ENCODE peak calls at places on chromosomes 6 and 20, in nine cellular contexts. J is dorsolateral prefrontal cortex, C is GM10248, H is left lung, O is OCI-LY7, S is kidney, G is AG09309, U is psoas muscle, Y is uterus. Z is an unnamed sample.

GRCh38 chr20:19958923-19959322 is 58.2 kb upstream of the NAA20 start:
- DNase-seq in J (no peak), C (no peak), H (no peak), O (no peak), S (no peak), G (no peak), U (no peak), Y (no peak), Z (no peak)

GRCh38 chr6:35073211-35073610 is 67.9 kb downstream of the TCP11 start:
- DNase-seq in J (no peak), C (no peak), H (no peak), O (no peak), S (peak; percentile 48), G (no peak), U (peak; percentile 2), Y (no peak), Z (no peak)

GRCh38 chr6:37482356-37483292 is 17.1 kb downstream of the CCDC167 start:
- DNase-seq in J (no peak), C (no peak), H (no peak), O (no peak), S (no peak), G (no peak), U (no peak), Y (no peak), Z (no peak)

GRCh38 chr6:129638055-129639019 is 71.6 kb downstream of the ARHGAP18 start:
- DNase-seq in J (no peak), C (no peak), H (no peak), O (no peak), S (no peak), G (no peak), U (no peak), Y (no peak), Z (peak; percentile 91)

GRCh38 chr6:43060755-43061633 is 1.6 kb downstream of the KLC4 start:
- DNase-seq in J (no peak), C (no peak), H (no peak), O (no peak), S (no peak), G (no peak), U (no peak), Y (no peak), Z (no peak)

GRCh38 chr6:92201618-92202017 is 1217.7 kb downstream of the EPHA7 start:
- DNase-seq in J (no peak), C (no peak), H (no peak), O (no peak), S (no peak), G (no peak), U (no peak), Y (no peak), Z (peak; percentile 9)

GRCh38 chr6:3280091-3280490 is 21.3 kb downstream of the PSMG4 start:
- DNase-seq in J (peak; percentile 32), C (no peak), H (no peak), O (no peak), S (no peak), G (no peak), U (no peak), Y (peak; percentile 31), Z (peak; percentile 22)

GRCh38 chr6:40788661-40789111 is 201.5 kb upstream of the LRFN2 start:
- DNase-seq in J (no peak), C (no peak), H (no peak), O (no peak), S (no peak), G (no peak), U (no peak), Y (no peak), Z (no peak)

GRCh38 chr20:25083773-25084615 is 2.1 kb upstream of the VSX1 start:
- DNase-seq in J (no peak), C (no peak), H (no peak), O (no peak), S (no peak), G (no peak), U (no peak), Y (no peak), Z (no peak)

GRCh38 chr20:542777-543368 is 717 bp downstream of the CSNK2A1 start:
- DNase-seq in J (no peak), C (peak; percentile 57), H (peak; percentile 54), O (peak; percentile 71), S (peak; percentile 84), G (no peak), U (no peak), Y (no peak), Z (no peak)

GRCh38 chr6:133247581-133247980 is 6.4 kb downstream of the EYA4 start:
- DNase-seq in J (no peak), C (no peak), H (no peak), O (no peak), S (no peak), G (no peak), U (no peak), Y (no peak), Z (no peak)

GRCh38 chr6:99119109-99120031 is 171.6 kb upstream of the FBXL4 start:
- DNase-seq in J (no peak), C (peak; percentile 35), H (no peak), O (peak; percentile 57), S (no peak), G (peak; percentile 5), U (no peak), Y (no peak), Z (peak; percentile 47)

GRCh38 chr6:6348251-6348650 is 27.8 kb upstream of the F13A1 start:
- DNase-seq in J (no peak), C (no peak), H (no peak), O (no peak), S (no peak), G (no peak), U (no peak), Y (no peak), Z (no peak)

GRCh38 chr6:31794866-31795615 is 511 bp downstream of the VARS1 start:
- DNase-seq in J (no peak), C (peak; percentile 57), H (peak; percentile 53), O (no peak), S (peak; percentile 78), G (no peak), U (no peak), Y (no peak), Z (no peak)

GRCh38 chr6:130517444-130517931 is 151.7 kb downstream of the TMEM200A start:
- DNase-seq in J (no peak), C (peak; percentile 42), H (no peak), O (peak; percentile 11), S (no peak), G (no peak), U (no peak), Y (no peak), Z (no peak)

GRCh38 chr20:59835057-59835447 is 98.4 kb downstream of the SYCP2 start:
- DNase-seq in J (no peak), C (no peak), H (no peak), O (no peak), S (peak; percentile 72), G (no peak), U (no peak), Y (no peak), Z (peak; percentile 11)

DNA sequence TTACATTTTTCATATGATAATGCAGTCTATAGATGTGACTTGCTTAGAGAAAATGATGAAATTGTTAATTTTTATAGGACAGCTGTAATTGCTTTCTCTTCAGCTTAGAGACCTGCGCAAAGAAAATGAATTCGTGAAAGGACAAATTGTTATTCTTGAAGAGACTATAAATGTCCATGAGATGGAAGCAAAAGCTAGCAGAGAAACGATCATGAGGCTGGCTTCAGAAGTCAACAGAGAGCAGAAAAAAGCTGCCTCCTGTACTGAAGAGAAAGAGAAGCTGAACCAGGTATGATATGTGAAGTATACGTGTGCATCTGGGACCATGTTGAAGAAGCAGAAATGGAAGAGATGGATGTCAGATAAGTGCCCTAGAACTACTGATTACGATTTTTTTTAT is 54.4 kb downstream of the CCDC170 start:
- DNase-seq in J (no peak), C (no peak), H (no peak), O (no peak), S (no peak), G (no peak), U (no peak), Y (no peak), Z (no peak)
- TF ChIP-seq CTCF in J (no peak), C (no peak), H (no peak), O (no peak), S (no peak), G (no peak), U (no peak), Y (no peak), Z (no peak)

DNA sequence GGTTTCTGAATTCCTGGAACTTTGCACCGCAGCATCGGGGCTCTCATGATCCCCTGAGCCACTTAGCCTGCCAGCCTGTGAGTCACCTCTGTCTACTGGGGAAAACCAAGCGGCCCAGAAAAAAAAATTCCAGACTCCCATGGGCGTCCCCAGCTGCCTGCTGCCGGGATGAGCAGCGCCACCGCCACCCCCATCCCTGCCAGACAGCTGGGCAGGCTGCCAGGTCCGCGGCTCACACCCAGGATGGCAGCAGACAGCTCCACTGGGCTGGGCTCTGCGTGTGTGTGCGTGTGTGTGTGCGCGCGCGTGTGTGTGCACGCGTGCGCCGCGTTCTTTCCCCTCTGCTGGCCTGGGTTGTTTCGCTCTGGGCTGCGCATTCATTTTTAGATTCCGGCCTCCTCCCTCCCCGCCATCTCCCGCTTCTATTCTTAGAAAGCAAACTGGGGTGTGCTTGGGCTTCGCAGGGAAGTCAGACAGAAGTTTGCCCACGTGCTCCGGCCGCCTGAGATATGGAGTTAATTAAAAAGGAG is 38.9 kb upstream of the PMEPA1 start:
- DNase-seq in J (peak; percentile 85), C (peak; percentile 66), H (peak; percentile 82), O (no peak), S (peak; percentile 94), G (peak; percentile 44), U (peak; percentile 78), Y (peak; percentile 72), Z (peak; percentile 69)
- TF ChIP-seq CTCF in J (peak; percentile 23), C (no peak), H (no peak), O (no peak), S (no peak), G (no peak), U (no peak), Y (no peak), Z (no peak)

GRCh38 chr20:33004141-33004751 is at the start of gene SUN5:
- DNase-seq in J (no peak), C (no peak), H (no peak), O (no peak), S (no peak), G (no peak), U (no peak), Y (no peak), Z (no peak)

GRCh38 chr20:33005908-33006775 is 1.4 kb upstream of the BPIFB2 start:
- DNase-seq in J (no peak), C (no peak), H (no peak), O (no peak), S (no peak), G (no peak), U (no peak), Y (no peak), Z (no peak)

GRCh38 chr20:33007376-33008335 is at the start of gene BPIFB2:
- DNase-seq in J (no peak), C (no peak), H (no peak), O (no peak), S (no peak), G (no peak), U (no peak), Y (no peak), Z (no peak)

GRCh38 chr20:33006776-33007375 is 628 bp upstream of the BPIFB2 start:
- DNase-seq in J (no peak), C (no peak), H (no peak), O (no peak), S (no peak), G (no peak), U (no peak), Y (no peak), Z (no peak)

GRCh38 chr20:33005132-33005566 is 916 bp upstream of the SUN5 start:
- DNase-seq in J (no peak), C (peak; percentile 43), H (no peak), O (peak; percentile 41), S (no peak), G (no peak), U (no peak), Y (no peak), Z (peak; percentile 2)
- TF ChIP-seq CTCF in J (no peak), C (no peak), H (no peak), O (peak; percentile 81), S (no peak), G (peak; percentile 26), U (peak; percentile 12), Y (no peak), Z (peak; percentile 58)

GRCh38 chr6:118509009-118509617 is 39.0 kb upstream of the PLN start:
- DNase-seq in J (no peak), C (no peak), H (no peak), O (peak; percentile 11), S (no peak), G (no peak), U (no peak), Y (no peak), Z (peak; percentile 40)
- TF ChIP-seq CTCF in J (peak; percentile 82), C (peak; percentile 67), H (peak; percentile 52), O (peak; percentile 92), S (peak; percentile 43), G (peak; percentile 72), U (peak; percentile 84), Y (peak; percentile 48), Z (peak; percentile 86)